ENCODE peak calls at places on chromosomes 3 and 15, in five cellular contexts. K, F, R, J and C are unnamed samples.

GRCh38 chr3:50559702-50560101 is 7.8 kb downstream of the C3orf18 start:
- DNase-seq in R (no peak), J (no peak), K (no peak), F (no peak), C (no peak)

GRCh38 chr15:101255615-101256350 is 3.9 kb upstream of the CHSY1 start:
- DNase-seq in F (no peak), R (peak; percentile 64), J (no peak), K (no peak), C (no peak)

GRCh38 chr3:170220871-170221270 is 1.4 kb upstream of the PRKCI start:
- DNase-seq in J (no peak), K (no peak), F (no peak), R (no peak), C (no peak)

GRCh38 chr3:161549251-161549650 is 52.6 kb downstream of the OTOL1 start:
- DNase-seq in K (no peak), R (no peak), F (no peak), J (no peak), C (no peak)

GRCh38 chr15:66841953-66842681 is 140.1 kb downstream of the SMAD6 start:
- DNase-seq in F (no peak), R (peak; percentile 63), J (peak; percentile 91), K (peak; percentile 60), C (peak; percentile 86)

GRCh38 chr15:66679657-66680108 is 22.4 kb upstream of the SMAD6 start:
- DNase-seq in R (no peak), K (no peak), F (no peak), J (no peak), C (peak; percentile 92)

GRCh38 chr15:85035980-85036379 is 54.3 kb downstream of the PDE8A start:
- DNase-seq in J (no peak), F (no peak), R (no peak), K (no peak), C (no peak)

GRCh38 chr3:15361494-15362214 is 29.3 kb upstream of the SH3BP5 start:
- DNase-seq in R (no peak), K (no peak), F (no peak), J (no peak), C (no peak)

GRCh38 chr3:195020921-195021320 is 250.0 kb downstream of the XXYLT1 start:
- DNase-seq in J (peak; percentile 26), F (no peak), K (no peak), R (no peak), C (no peak)

GRCh38 chr3:88167704-88168103 is 17.9 kb downstream of the C3orf38 start:
- DNase-seq in K (no peak), J (no peak), R (no peak), F (no peak), C (no peak)

GRCh38 chr15:49501586-49501985 is 78.5 kb downstream of the FGF7 start:
- DNase-seq in R (no peak), K (no peak), F (peak; percentile 20), J (no peak), C (no peak)

GRCh38 chr3:194322701-194323174 is 28.4 kb downstream of the CPN2 start:
- DNase-seq in R (peak; percentile 52), F (no peak), K (no peak), J (no peak), C (no peak)

GRCh38 chr3:23501201-23501824 is 298.2 kb downstream of the UBE2E2 start:
- DNase-seq in F (no peak), K (no peak), J (no peak), R (peak; percentile 19), C (no peak)

GRCh38 chr3:25542571-25543039 is 114.5 kb downstream of the RARB start:
- DNase-seq in R (peak; percentile 24), J (no peak), K (no peak), F (no peak), C (no peak)

GRCh38 chr15:71096676-71097075 is 18.6 kb upstream of the THSD4 start:
- DNase-seq in K (no peak), F (no peak), R (no peak), J (no peak), C (no peak)

GRCh38 chr3:195803309-195803908 is 8.3 kb downstream of the MUC4 start:
- DNase-seq in J (no peak), R (peak; percentile 3), K (no peak), F (no peak), C (no peak)

GRCh38 chr3:52817221-52817620 is 13.3 kb downstream of the ITIH4 start:
- DNase-seq in J (no peak), R (no peak), K (no peak), F (no peak), C (no peak)

GRCh38 chr3:195226900-195227447 is 44.0 kb downstream of the XXYLT1 start:
- DNase-seq in F (no peak), R (no peak), J (no peak), K (no peak), C (no peak)

GRCh38 chr3:34229871-34230270 is 431.4 kb downstream of the PDCD6IP start:
- DNase-seq in J (no peak), R (no peak), K (no peak), F (no peak), C (no peak)

GRCh38 chr15:91227062-91227461 is 127.0 kb downstream of the SV2B start:
- DNase-seq in R (no peak), K (no peak), J (no peak), F (no peak), C (no peak)

GRCh38 chr15:61050844-61051569 is 178.1 kb downstream of the RORA start:
- DNase-seq in J (no peak), R (no peak), K (no peak), F (no peak), C (no peak)

GRCh38 chr3:136281966-136282554 is 31.9 kb downstream of the PCCB start:
- DNase-seq in R (no peak), K (no peak), F (no peak), J (no peak), C (no peak)

GRCh38 chr3:76873509-76874242 is 166.2 kb upstream of the ROBO2 start:
- DNase-seq in K (no peak), J (no peak), F (no peak), R (no peak), C (no peak)

GRCh38 chr3:31878231-31878838 is 102.7 kb downstream of the OSBPL10 start:
- DNase-seq in J (no peak), R (no peak), F (no peak), K (no peak), C (no peak)

GRCh38 chr3:3798641-3799113 is 554 bp upstream of the LRRN1 start:
- DNase-seq in J (no peak), K (peak; percentile 38), R (no peak), F (peak; percentile 47), C (peak; percentile 35)

GRCh38 chr3:23992051-23992628 is 47.1 kb downstream of the NR1D2 start:
- DNase-seq in F (no peak), K (no peak), R (no peak), J (no peak), C (no peak)

GRCh38 chr3:105700575-105700974 is 168.2 kb downstream of the CBLB start:
- DNase-seq in R (no peak), K (no peak), F (no peak), J (no peak), C (no peak)

GRCh38 chr3:65534825-65535224 is 503.9 kb downstream of the MAGI1 start:
- DNase-seq in J (no peak), F (no peak), K (no peak), R (no peak), C (no peak)

GRCh38 chr3:90092994-90093393 is 985.6 kb downstream of the EPHA3 start:
- DNase-seq in J (no peak), R (peak; percentile 11), F (no peak), K (no peak), C (no peak)

GRCh38 chr3:82796765-82797164 is 1035.3 kb upstream of the GBE1 start:
- DNase-seq in K (no peak), J (no peak), R (no peak), F (no peak), C (no peak)

GRCh38 chr3:111253733-111254132 is 182.1 kb downstream of the NECTIN3 start:
- DNase-seq in F (no peak), J (no peak), K (no peak), R (no peak), C (no peak)

GRCh38 chr3:14451844-14452533 is 49.6 kb downstream of the SLC6A6 start:
- DNase-seq in R (peak; percentile 93), K (no peak), J (peak; percentile 80), F (no peak), C (no peak)

GRCh38 chr3:126850370-126851085 is 132.4 kb upstream of the PLXNA1 start:
- DNase-seq in K (peak; percentile 30), F (peak; percentile 95), R (peak; percentile 38), J (no peak), C (peak; percentile 19)

GRCh38 chr3:197168606-197169005 is 129.8 kb downstream of the DLG1 start:
- DNase-seq in J (no peak), F (no peak), R (no peak), K (no peak), C (no peak)